ENCODE peak calls at places on chromosome 4, in eight cellular contexts. A, O, X, C, I, S, Y and E are unnamed samples.

GRCh38 chr4:34046580-34046979 is 2197.7 kb downstream of the ARAP2 start:
- DNase-seq in C (no peak), I (no peak), A (peak; percentile 34), X (no peak), S (no peak), Y (peak; percentile 82), O (peak; percentile 82), E (no peak)

GRCh38 chr4:73087871-73088270 is 18.4 kb upstream of the COX18 start:
- DNase-seq in O (no peak), Y (no peak), S (no peak), A (no peak), X (no peak), I (no peak), C (no peak), E (no peak)

GRCh38 chr4:113394730-113395530 is 345.5 kb downstream of the ANK2 start:
- DNase-seq in S (no peak), Y (peak; percentile 89), A (peak; percentile 88), I (peak; percentile 90), C (peak; percentile 89), O (peak; percentile 91), X (peak; percentile 83), E (peak; percentile 37)

GRCh38 chr4:174523003-174523693 is 860 bp upstream of the HPGD start:
- DNase-seq in C (peak; percentile 3), A (no peak), I (peak; percentile 22), X (no peak), S (no peak), O (peak; percentile 14), Y (peak; percentile 37), E (no peak)

GRCh38 chr4:43816107-43816506 is 632.5 kb downstream of the KCTD8 start:
- DNase-seq in S (no peak), I (no peak), C (no peak), A (no peak), O (no peak), X (no peak), Y (no peak), E (no peak)

GRCh38 chr4:98653006-98653405 is 5.4 kb downstream of the TSPAN5 start:
- DNase-seq in C (no peak), S (no peak), I (no peak), Y (peak; percentile 85), O (peak; percentile 96), X (no peak), A (peak; percentile 80), E (no peak)

GRCh38 chr4:109559625-109559982 is 442 bp upstream of the MCUB start:
- DNase-seq in I (peak; percentile 75), S (peak; percentile 27), X (peak; percentile 40), A (no peak), C (no peak), O (peak; percentile 66), Y (no peak), E (no peak)

GRCh38 chr4:82561745-82562552 is at the start of gene TMEM150C:
- DNase-seq in I (peak; percentile 71), O (peak; percentile 44), S (peak; percentile 62), Y (peak; percentile 6), C (no peak), X (peak; percentile 63), A (no peak), E (no peak)

GRCh38 chr4:186304216-186304615 is 38.2 kb downstream of the F11 start:
- DNase-seq in S (no peak), X (no peak), C (no peak), O (no peak), Y (no peak), I (no peak), A (no peak), E (no peak)

GRCh38 chr4:78691971-78692814 is 84.0 kb upstream of the BMP2K start:
- DNase-seq in S (no peak), O (no peak), Y (peak; percentile 4), I (no peak), A (peak; percentile 16), C (no peak), X (no peak), E (no peak)

GRCh38 chr4:127809173-127809800 is 27.2 kb downstream of the HSPA4L start:
- DNase-seq in C (peak; percentile 6), S (no peak), X (no peak), A (peak; percentile 29), O (peak; percentile 6), I (peak; percentile 15), Y (peak; percentile 8), E (no peak)

GRCh38 chr4:183492791-183493221 is 12.1 kb upstream of the ING2 start:
- DNase-seq in X (no peak), C (peak; percentile 62), I (no peak), S (no peak), O (peak; percentile 93), Y (peak; percentile 61), A (peak; percentile 79), E (no peak)

GRCh38 chr4:24560770-24561415 is 23.5 kb downstream of the DHX15 start:
- DNase-seq in C (no peak), S (no peak), A (peak; percentile 74), O (peak; percentile 61), Y (peak; percentile 37), X (no peak), I (no peak), E (no peak)

GRCh38 chr4:140096483-140096861 is 57.5 kb downstream of the MAML3 start:
- DNase-seq in C (no peak), X (no peak), S (no peak), Y (no peak), I (no peak), A (no peak), O (no peak), E (no peak)

GRCh38 chr4:182504440-182504839 is 261.2 kb downstream of the TENM3 start:
- DNase-seq in C (no peak), X (no peak), S (no peak), Y (no peak), A (no peak), O (no peak), I (no peak), E (no peak)

GRCh38 chr4:7132730-7133582 is 59.4 kb upstream of the SORCS2 start:
- DNase-seq in Y (peak; percentile 39), O (peak; percentile 41), A (peak; percentile 11), C (no peak), S (no peak), I (no peak), X (no peak), E (no peak)

GRCh38 chr4:5797866-5798265 is 86.9 kb downstream of the EVC start:
- DNase-seq in A (no peak), O (no peak), I (no peak), X (no peak), C (no peak), Y (no peak), S (no peak), E (no peak)

GRCh38 chr4:95537181-95537580 is 11.6 kb downstream of the UNC5C start:
- DNase-seq in O (no peak), C (no peak), A (no peak), I (no peak), Y (no peak), X (no peak), S (no peak), E (no peak)

GRCh38 chr4:1265351-1265750 is 16.4 kb upstream of the CTBP1 start:
- DNase-seq in O (no peak), C (no peak), Y (no peak), A (no peak), I (no peak), S (no peak), X (no peak), E (no peak)

GRCh38 chr4:142824368-142824767 is 21.7 kb downstream of the INPP4B start:
- DNase-seq in X (no peak), A (peak; percentile 49), O (peak; percentile 58), C (no peak), Y (peak; percentile 19), S (no peak), I (no peak), E (no peak)

GRCh38 chr4:152974732-152975614 is 38.9 kb downstream of the FHDC1 start:
- DNase-seq in Y (no peak), X (no peak), A (no peak), I (no peak), O (no peak), S (no peak), C (no peak), E (no peak)

GRCh38 chr4:142743071-142743825 is 102.9 kb downstream of the INPP4B start:
- DNase-seq in S (no peak), X (no peak), Y (peak; percentile 34), O (peak; percentile 60), A (peak; percentile 45), C (no peak), I (no peak), E (no peak)

GRCh38 chr4:83240379-83240875 is 44.2 kb downstream of the COQ2 start:
- DNase-seq in I (no peak), A (no peak), S (no peak), Y (no peak), O (no peak), X (no peak), C (no peak), E (no peak)

GRCh38 chr4:143626134-143626859 is 74.2 kb downstream of the FREM3 start:
- DNase-seq in A (no peak), S (peak; percentile 46), C (peak; percentile 4), O (peak; percentile 55), Y (peak; percentile 55), X (peak; percentile 71), I (no peak), E (no peak)

GRCh38 chr4:38157592-38157991 is 197.4 kb downstream of the PTTG2 start:
- DNase-seq in A (no peak), O (no peak), C (no peak), Y (no peak), X (no peak), S (no peak), I (no peak), E (no peak)

GRCh38 chr4:22363071-22363470 is 152.8 kb downstream of the ADGRA3 start:
- DNase-seq in A (peak; percentile 34), Y (peak; percentile 15), S (no peak), O (no peak), X (no peak), I (no peak), C (no peak), E (no peak)

GRCh38 chr4:169098054-169098896 is 88.2 kb upstream of the CBR4 start:
- DNase-seq in C (no peak), I (no peak), A (peak; percentile 52), Y (no peak), S (no peak), X (no peak), O (no peak), E (no peak)

GRCh38 chr4:55004831-55005230 is 120.6 kb downstream of the KDR start:
- DNase-seq in C (no peak), A (no peak), O (peak; percentile 4), I (no peak), X (no peak), Y (peak; percentile 4), S (no peak), E (no peak)

GRCh38 chr4:26021417-26022345 is 107.7 kb downstream of the SMIM20 start:
- DNase-seq in I (no peak), Y (peak; percentile 47), A (no peak), S (no peak), C (no peak), O (peak; percentile 36), X (no peak), E (no peak)

GRCh38 chr4:6568689-6569332 is 6.2 kb upstream of the MAN2B2 start:
- DNase-seq in I (no peak), X (no peak), O (peak; percentile 78), C (no peak), A (peak; percentile 79), S (no peak), Y (peak; percentile 74), E (no peak)